ENCODE peak calls at places on chromosome 5, in seven cellular contexts. One of them, this sample, is unnamed.

GRCh38 chr5:149766460-149767277 is 36.6 kb downstream of the PPARGC1B start:
- DNase-seq in spleen: peak
- DNase-seq in fibroblast of lung: no peak
- DNase-seq in psoas muscle: no peak
- DNase-seq in pancreas: no peak
- DNase-seq in uterus: no peak
- DNase-seq in A673: no peak
- DNase-seq in this sample: no peak

GRCh38 chr5:101346906-101347305 is 443.8 kb upstream of the ST8SIA4 start:
- DNase-seq in spleen: no peak
- DNase-seq in fibroblast of lung: no peak
- DNase-seq in psoas muscle: no peak
- DNase-seq in pancreas: no peak
- DNase-seq in uterus: no peak
- DNase-seq in A673: no peak
- DNase-seq in this sample: no peak

GRCh38 chr5:71924980-71925379 is 182.3 kb upstream of the MAP1B start:
- DNase-seq in spleen: no peak
- DNase-seq in fibroblast of lung: peak
- DNase-seq in psoas muscle: no peak
- DNase-seq in pancreas: no peak
- DNase-seq in uterus: no peak
- DNase-seq in A673: no peak
- DNase-seq in this sample: no peak

GRCh38 chr5:32690153-32690552 is 21.0 kb upstream of the NPR3 start:
- DNase-seq in spleen: no peak
- DNase-seq in fibroblast of lung: no peak
- DNase-seq in psoas muscle: no peak
- DNase-seq in pancreas: no peak
- DNase-seq in uterus: no peak
- DNase-seq in A673: peak
- DNase-seq in this sample: no peak

GRCh38 chr5:160235731-160236130 is 6.4 kb downstream of the FABP6 start:
- DNase-seq in spleen: no peak
- DNase-seq in fibroblast of lung: no peak
- DNase-seq in psoas muscle: no peak
- DNase-seq in pancreas: no peak
- DNase-seq in uterus: no peak
- DNase-seq in A673: no peak
- DNase-seq in this sample: no peak

GRCh38 chr5:93644760-93645159 is 61.7 kb downstream of the NR2F1 start:
- DNase-seq in spleen: no peak
- DNase-seq in fibroblast of lung: no peak
- DNase-seq in psoas muscle: no peak
- DNase-seq in pancreas: no peak
- DNase-seq in uterus: no peak
- DNase-seq in A673: no peak
- DNase-seq in this sample: no peak

GRCh38 chr5:52776116-52776515 is 11.6 kb upstream of the ITGA1 start:
- DNase-seq in spleen: no peak
- DNase-seq in fibroblast of lung: no peak
- DNase-seq in psoas muscle: no peak
- DNase-seq in pancreas: no peak
- DNase-seq in uterus: no peak
- DNase-seq in A673: no peak
- DNase-seq in this sample: no peak

GRCh38 chr5:16700081-16700480 is 83.3 kb upstream of the RETREG1 start:
- DNase-seq in spleen: no peak
- DNase-seq in fibroblast of lung: no peak
- DNase-seq in psoas muscle: no peak
- DNase-seq in pancreas: no peak
- DNase-seq in uterus: no peak
- DNase-seq in A673: no peak
- DNase-seq in this sample: no peak

GRCh38 chr5:78533356-78533755 is 115.2 kb downstream of the LHFPL2 start:
- DNase-seq in spleen: no peak
- DNase-seq in fibroblast of lung: no peak
- DNase-seq in psoas muscle: no peak
- DNase-seq in pancreas: no peak
- DNase-seq in uterus: no peak
- DNase-seq in A673: no peak
- DNase-seq in this sample: no peak

GRCh38 chr5:51416149-51416548 is 32.9 kb downstream of the ISL1 start:
- DNase-seq in spleen: no peak
- DNase-seq in fibroblast of lung: no peak
- DNase-seq in psoas muscle: no peak
- DNase-seq in pancreas: no peak
- DNase-seq in uterus: no peak
- DNase-seq in A673: peak
- DNase-seq in this sample: no peak

GRCh38 chr5:155293605-155294178 is 280.1 kb downstream of the KIF4B start:
- DNase-seq in spleen: no peak
- DNase-seq in fibroblast of lung: no peak
- DNase-seq in psoas muscle: no peak
- DNase-seq in pancreas: no peak
- DNase-seq in uterus: no peak
- DNase-seq in A673: no peak
- DNase-seq in this sample: no peak

GRCh38 chr5:159182691-159183090 is 26.7 kb downstream of the RNF145 start:
- DNase-seq in spleen: no peak
- DNase-seq in fibroblast of lung: peak
- DNase-seq in psoas muscle: no peak
- DNase-seq in pancreas: no peak
- DNase-seq in uterus: no peak
- DNase-seq in A673: no peak
- DNase-seq in this sample: no peak

GRCh38 chr5:59757442-59757841 is 136.1 kb downstream of the PDE4D start:
- DNase-seq in spleen: no peak
- DNase-seq in fibroblast of lung: peak
- DNase-seq in psoas muscle: no peak
- DNase-seq in pancreas: no peak
- DNase-seq in uterus: no peak
- DNase-seq in A673: no peak
- DNase-seq in this sample: no peak

GRCh38 chr5:153555420-153556114 is 65.1 kb downstream of the GRIA1 start:
- DNase-seq in spleen: no peak
- DNase-seq in fibroblast of lung: no peak
- DNase-seq in psoas muscle: no peak
- DNase-seq in pancreas: no peak
- DNase-seq in uterus: no peak
- DNase-seq in A673: no peak
- DNase-seq in this sample: no peak

DNA sequence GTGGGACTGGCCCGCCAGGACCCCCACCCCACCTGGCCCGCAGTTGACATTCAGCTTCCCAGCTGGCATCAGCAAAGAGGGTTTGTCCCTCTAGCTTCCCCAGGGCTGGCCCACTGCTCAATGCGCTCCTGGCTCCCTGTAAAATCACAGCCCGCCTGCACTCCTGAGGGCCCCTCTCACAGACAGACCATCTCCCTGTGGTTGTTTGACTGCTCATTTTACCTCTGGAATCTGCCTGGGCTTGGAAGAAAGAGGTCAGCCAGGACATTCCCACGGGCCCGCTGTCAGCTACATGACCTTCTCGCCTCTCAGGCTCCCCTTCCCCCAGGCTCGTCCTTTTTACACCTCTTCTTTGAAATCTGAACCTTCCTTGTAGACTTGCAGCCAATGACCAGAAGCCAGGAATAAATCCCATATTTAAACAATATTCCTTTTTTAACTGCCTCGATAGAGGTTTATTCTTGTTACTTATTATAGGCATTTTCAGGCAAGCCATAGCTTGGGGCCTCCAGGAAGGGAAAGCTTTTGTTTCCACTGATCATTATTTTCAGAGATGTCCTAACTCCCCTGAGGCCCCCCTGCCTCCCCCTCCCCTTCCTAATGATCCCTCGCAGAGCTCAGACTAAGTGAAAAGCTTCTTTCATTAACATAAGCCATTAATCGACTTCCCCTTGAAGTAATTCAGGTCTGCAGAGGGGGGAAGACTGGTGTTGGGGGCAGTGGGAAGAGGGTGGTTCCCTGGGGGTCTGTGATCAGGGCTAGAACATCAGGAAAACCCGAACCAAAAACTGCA is 76.3 kb upstream of the IQGAP2 start:
- DNase-seq in spleen: peak
- DNase-seq in fibroblast of lung: no peak
- DNase-seq in psoas muscle: no peak
- DNase-seq in pancreas: no peak
- DNase-seq in uterus: no peak
- DNase-seq in A673: peak
- DNase-seq in this sample: no peak
- H3K4me3 ChIP-seq in spleen: no peak
- H3K4me3 ChIP-seq in fibroblast of lung: no peak
- H3K4me3 ChIP-seq in psoas muscle: no peak
- H3K4me3 ChIP-seq in pancreas: no peak
- H3K4me3 ChIP-seq in uterus: no peak
- H3K4me3 ChIP-seq in A673: no peak
- H3K4me3 ChIP-seq in this sample: no peak

GRCh38 chr5:61286446-61287132 is 45.5 kb upstream of the ZSWIM6 start:
- DNase-seq in spleen: no peak
- DNase-seq in fibroblast of lung: peak
- DNase-seq in psoas muscle: no peak
- DNase-seq in pancreas: no peak
- DNase-seq in uterus: no peak
- DNase-seq in A673: no peak
- DNase-seq in this sample: no peak

GRCh38 chr5:61292130-61292672 is 39.9 kb upstream of the ZSWIM6 start:
- DNase-seq in spleen: no peak
- DNase-seq in fibroblast of lung: no peak
- DNase-seq in psoas muscle: no peak
- DNase-seq in pancreas: no peak
- DNase-seq in uterus: no peak
- DNase-seq in A673: no peak
- DNase-seq in this sample: no peak

GRCh38 chr5:61289669-61290363 is 42.2 kb upstream of the ZSWIM6 start:
- DNase-seq in spleen: no peak
- DNase-seq in fibroblast of lung: no peak
- DNase-seq in psoas muscle: no peak
- DNase-seq in pancreas: no peak
- DNase-seq in uterus: no peak
- DNase-seq in A673: no peak
- DNase-seq in this sample: no peak

GRCh38 chr5:61290815-61291214 is 41.2 kb upstream of the ZSWIM6 start:
- DNase-seq in spleen: no peak
- DNase-seq in fibroblast of lung: peak
- DNase-seq in psoas muscle: no peak
- DNase-seq in pancreas: peak
- DNase-seq in uterus: no peak
- DNase-seq in A673: no peak
- DNase-seq in this sample: no peak

GRCh38 chr5:61289241-61289640 is 42.8 kb upstream of the ZSWIM6 start:
- DNase-seq in spleen: no peak
- DNase-seq in fibroblast of lung: no peak
- DNase-seq in psoas muscle: no peak
- DNase-seq in pancreas: no peak
- DNase-seq in uterus: no peak
- DNase-seq in A673: peak
- DNase-seq in this sample: no peak
- TF ChIP-seq CTCF in spleen: no peak
- TF ChIP-seq CTCF in fibroblast of lung: no peak
- TF ChIP-seq CTCF in psoas muscle: no peak
- TF ChIP-seq CTCF in pancreas: no peak
- TF ChIP-seq CTCF in uterus: no peak
- TF ChIP-seq CTCF in A673: peak
- TF ChIP-seq CTCF in this sample: no peak

DNA sequence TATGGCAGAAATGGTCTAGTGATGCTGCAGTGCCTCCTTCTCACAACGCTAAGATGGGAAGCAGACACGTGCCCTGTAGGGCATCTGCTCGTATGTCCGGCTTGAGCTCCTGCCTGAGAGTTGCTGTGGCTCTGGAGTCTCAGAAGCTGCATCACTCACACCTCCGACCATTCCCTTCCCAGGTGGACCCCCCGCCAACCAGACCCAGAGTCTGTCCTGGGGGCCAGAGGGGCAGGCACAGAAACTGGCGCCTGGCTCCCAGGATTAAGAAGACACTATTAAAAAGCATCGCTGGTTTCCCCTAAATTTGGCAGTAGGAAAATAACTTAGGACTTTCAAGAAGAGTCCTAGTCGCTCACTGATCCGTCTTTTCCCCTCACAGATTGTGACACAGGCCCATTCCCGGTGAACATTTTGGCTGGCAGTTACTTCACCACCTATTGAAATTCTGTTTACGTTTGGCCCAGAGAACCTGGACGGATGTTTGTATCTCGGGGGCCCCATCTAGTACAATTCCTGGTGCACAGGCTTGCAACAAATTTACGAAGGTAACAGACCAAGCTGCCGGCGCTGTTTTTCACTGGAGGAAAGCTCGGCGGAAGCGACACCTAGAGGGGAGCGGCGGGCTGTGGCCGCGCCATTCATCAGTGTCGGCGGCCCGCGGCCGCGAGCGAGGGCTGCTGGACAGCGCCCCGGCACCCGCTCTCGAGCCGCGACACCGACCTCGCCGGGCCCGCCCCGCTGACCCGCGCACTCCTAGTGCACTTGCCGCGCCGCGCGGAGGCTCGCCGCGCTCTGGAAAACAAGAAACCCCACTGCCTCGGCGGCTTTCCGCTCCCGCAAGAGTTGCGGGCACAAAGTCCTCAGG is 1.6 kb downstream of the FSTL4 start:
- DNase-seq in spleen: peak
- DNase-seq in fibroblast of lung: peak
- DNase-seq in psoas muscle: peak
- DNase-seq in pancreas: peak
- DNase-seq in uterus: no peak
- DNase-seq in A673: peak
- DNase-seq in this sample: no peak
- H3K4me3 ChIP-seq in spleen: peak
- H3K4me3 ChIP-seq in fibroblast of lung: no peak
- H3K4me3 ChIP-seq in psoas muscle: peak
- H3K4me3 ChIP-seq in pancreas: peak
- H3K4me3 ChIP-seq in uterus: no peak
- H3K4me3 ChIP-seq in A673: peak
- H3K4me3 ChIP-seq in this sample: no peak

GRCh38 chr5:6145616-6146237 is 232.6 kb downstream of the MED10 start:
- DNase-seq in spleen: no peak
- DNase-seq in fibroblast of lung: no peak
- DNase-seq in psoas muscle: no peak
- DNase-seq in pancreas: no peak
- DNase-seq in uterus: no peak
- DNase-seq in A673: no peak
- DNase-seq in this sample: no peak

GRCh38 chr5:6146264-6146663 is 232.1 kb downstream of the MED10 start:
- DNase-seq in spleen: no peak
- DNase-seq in fibroblast of lung: no peak
- DNase-seq in psoas muscle: no peak
- DNase-seq in pancreas: no peak
- DNase-seq in uterus: no peak
- DNase-seq in A673: no peak
- DNase-seq in this sample: no peak

GRCh38 chr5:6142353-6142752 is 236.0 kb downstream of the MED10 start:
- DNase-seq in spleen: no peak
- DNase-seq in fibroblast of lung: no peak
- DNase-seq in psoas muscle: no peak
- DNase-seq in pancreas: no peak
- DNase-seq in uterus: no peak
- DNase-seq in A673: no peak
- DNase-seq in this sample: no peak

DNA sequence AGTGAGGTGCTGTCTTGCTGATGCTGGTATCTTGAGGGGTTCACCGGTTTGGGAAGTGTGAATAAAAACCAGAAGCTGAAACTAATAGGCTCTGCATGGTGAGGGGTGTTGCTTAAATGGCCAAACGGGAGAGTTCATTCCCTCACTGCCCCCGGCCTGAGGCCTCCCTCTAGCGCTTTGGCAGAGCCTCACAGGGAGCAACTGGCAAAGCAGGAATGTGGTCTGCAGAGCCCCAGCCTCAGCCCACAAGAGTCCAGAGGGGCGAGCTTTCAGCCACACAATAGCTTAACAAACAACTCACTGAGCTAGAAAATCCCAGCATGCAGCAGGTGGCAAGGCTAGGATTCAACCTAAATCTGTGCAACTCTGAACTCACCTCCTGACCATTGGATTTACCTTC is 234.8 kb downstream of the MED10 start:
- DNase-seq in spleen: no peak
- DNase-seq in fibroblast of lung: no peak
- DNase-seq in psoas muscle: no peak
- DNase-seq in pancreas: no peak
- DNase-seq in uterus: no peak
- DNase-seq in A673: no peak
- DNase-seq in this sample: no peak
- TF ChIP-seq CTCF in spleen: no peak
- TF ChIP-seq CTCF in fibroblast of lung: no peak
- TF ChIP-seq CTCF in psoas muscle: no peak
- TF ChIP-seq CTCF in pancreas: no peak
- TF ChIP-seq CTCF in uterus: no peak
- TF ChIP-seq CTCF in A673: no peak
- TF ChIP-seq CTCF in this sample: no peak